ENCODE peak calls at places on chromosome 5, in four cellular contexts. M, Y, P and L are unnamed samples.

GRCh38 chr5:113510836-113511451 is 2.5 kb upstream of the YTHDC2 start:
- DNase-seq in Y (no peak), M (no peak), P (peak; percentile 55), L (no peak)

GRCh38 chr5:154901276-154901675 is 36.7 kb downstream of the GEMIN5 start:
- DNase-seq in M (no peak), Y (no peak), P (peak; percentile 76), L (no peak)

GRCh38 chr5:36657563-36657995 is 51.2 kb downstream of the SLC1A3 start:
- DNase-seq in Y (no peak), M (no peak), P (peak; percentile 99), L (peak; percentile 63)

GRCh38 chr5:139410886-139411835 is 7.3 kb upstream of the SPATA24 start:
- DNase-seq in P (no peak), Y (no peak), M (no peak), L (no peak)

GRCh38 chr5:56257010-56257409 is 23.9 kb upstream of the ANKRD55 start:
- DNase-seq in P (no peak), Y (no peak), M (no peak), L (no peak)

GRCh38 chr5:3209918-3210317 is 385.7 kb upstream of the IRX1 start:
- DNase-seq in M (no peak), Y (no peak), P (no peak), L (no peak)

GRCh38 chr5:54180616-54181015 is 129.8 kb downstream of the ARL15 start:
- DNase-seq in Y (no peak), P (peak; percentile 8), M (no peak), L (no peak)

GRCh38 chr5:176825957-176826356 is 15.6 kb downstream of the UNC5A start:
- DNase-seq in M (no peak), Y (no peak), P (no peak), L (no peak)

GRCh38 chr5:109409061-109409843 is 522 bp downstream of the PJA2 start:
- DNase-seq in P (peak; percentile 80), M (peak; percentile 70), Y (peak; percentile 88), L (peak; percentile 36)

GRCh38 chr5:54243483-54244080 is 66.8 kb downstream of the ARL15 start:
- DNase-seq in Y (no peak), M (no peak), P (peak; percentile 41), L (peak; percentile 34)

GRCh38 chr5:68555891-68556689 is 340.5 kb downstream of the PIK3R1 start:
- DNase-seq in M (no peak), P (no peak), Y (no peak), L (no peak)

GRCh38 chr5:102762095-102762534 is 7.0 kb downstream of the PAM start:
- DNase-seq in M (no peak), P (peak; percentile 53), Y (no peak), L (no peak)

GRCh38 chr5:7676455-7676854 is 174.5 kb downstream of the CFAP90 start:
- DNase-seq in M (no peak), P (peak; percentile 40), Y (no peak), L (no peak)

GRCh38 chr5:56233230-56233629 is at the start of gene ANKRD55:
- DNase-seq in Y (no peak), M (no peak), P (no peak), L (no peak)

GRCh38 chr5:68269820-68270219 is 54.3 kb downstream of the PIK3R1 start:
- DNase-seq in M (no peak), P (no peak), Y (no peak), L (no peak)

GRCh38 chr5:45521067-45521466 is 175.1 kb downstream of the HCN1 start:
- DNase-seq in M (no peak), Y (no peak), P (peak; percentile 60), L (peak; percentile 5)

GRCh38 chr5:178465861-178466288 is 124.3 kb downstream of the COL23A1 start:
- DNase-seq in P (no peak), Y (peak; percentile 32), M (no peak), L (no peak)

GRCh38 chr5:177304392-177305119 is 957 bp downstream of the PRELID1 start:
- DNase-seq in P (no peak), M (no peak), Y (no peak), L (no peak)

GRCh38 chr5:62596096-62596495 is 17.5 kb downstream of the LRRC70 start:
- DNase-seq in P (no peak), Y (no peak), M (no peak), L (no peak)

GRCh38 chr5:82793808-82794419 is 283.3 kb downstream of the TMEM167A start:
- DNase-seq in M (no peak), P (peak; percentile 18), Y (peak; percentile 51), L (peak; percentile 23)